ENCODE peak calls at places on chromosomes 6 and 20, in six cellular contexts. Q is CD4-positive, alpha-beta T cell; W is Calu3; J is chondrocyte; G is heart right ventricle; F is cardiac muscle cell. Y is an unnamed sample.

GRCh38 chr6:26366504-26366903 is 1.5 kb downstream of the BTN3A2 start:
- DNase-seq in G (no peak), W (no peak), J (no peak), F (no peak), Q (no peak), Y (no peak)

GRCh38 chr20:62238569-62239277 is 402 bp downstream of the OSBPL2 start:
- DNase-seq in W (peak; percentile 64), G (no peak), F (peak; percentile 27), Q (no peak), J (no peak), Y (no peak)

GRCh38 chr6:169723991-169724553 is at the start of gene PHF10:
- DNase-seq in J (no peak), G (peak; percentile 17), Q (no peak), W (peak; percentile 40), F (peak; percentile 78), Y (no peak)

GRCh38 chr20:36384022-36384619 is 78.0 kb downstream of the DLGAP4 start:
- DNase-seq in J (no peak), G (peak; percentile 8), Q (peak; percentile 4), F (peak; percentile 83), W (peak; percentile 60), Y (no peak)

GRCh38 chr6:147126618-147127022 is 77.6 kb upstream of the STXBP5 start:
- DNase-seq in G (peak; percentile 16), W (no peak), F (peak; percentile 41), J (no peak), Q (no peak), Y (no peak)

GRCh38 chr6:6166064-6166463 is 154.4 kb downstream of the F13A1 start:
- DNase-seq in J (no peak), W (no peak), G (no peak), Q (no peak), F (no peak), Y (no peak)

GRCh38 chr6:118283759-118284158 is 264.3 kb upstream of the PLN start:
- DNase-seq in F (peak; percentile 78), G (peak; percentile 73), Q (peak; percentile 11), W (peak; percentile 59), J (no peak), Y (no peak)

GRCh38 chr6:36642913-36643817 is 35.3 kb upstream of the CDKN1A start:
- DNase-seq in G (peak; percentile 67), J (peak; percentile 90), Q (no peak), W (peak; percentile 37), F (peak; percentile 45), Y (peak; percentile 89)

GRCh38 chr6:14876778-14877613 is 368.9 kb upstream of the JARID2 start:
- DNase-seq in F (no peak), W (peak; percentile 10), J (no peak), Q (no peak), G (peak; percentile 29), Y (no peak)

GRCh38 chr20:63284544-63284949 is 8.4 kb upstream of the COL20A1 start:
- DNase-seq in W (no peak), Q (no peak), G (no peak), F (no peak), J (no peak), Y (no peak)

GRCh38 chr20:2305946-2306345 is 10.1 kb downstream of the TGM3 start:
- DNase-seq in F (no peak), Q (no peak), J (no peak), G (no peak), W (peak; percentile 6), Y (no peak)

GRCh38 chr6:7684076-7684475 is 41.8 kb upstream of the BMP6 start:
- DNase-seq in J (no peak), W (no peak), Q (no peak), G (no peak), F (no peak), Y (no peak)

GRCh38 chr6:43242908-43243648 is at the start of gene TTBK1:
- DNase-seq in F (no peak), Q (no peak), G (no peak), J (no peak), W (no peak), Y (no peak)

GRCh38 chr6:142377112-142377848 is 75.5 kb downstream of the ADGRG6 start:
- DNase-seq in F (peak; percentile 59), Q (no peak), J (no peak), G (no peak), W (peak; percentile 68), Y (no peak)

GRCh38 chr6:106114492-106114891 is 28.4 kb downstream of the PRDM1 start:
- DNase-seq in G (no peak), Q (no peak), J (no peak), W (no peak), F (no peak), Y (no peak)

GRCh38 chr6:112205521-112206458 is 48.6 kb downstream of the LAMA4 start:
- DNase-seq in F (peak; percentile 21), G (no peak), W (peak; percentile 50), J (no peak), Q (no peak), Y (no peak)

GRCh38 chr6:28585335-28585734 is 59.7 kb downstream of the GPX5 start:
- DNase-seq in F (no peak), Q (no peak), W (no peak), J (no peak), G (no peak), Y (no peak)

GRCh38 chr6:81820979-81821378 is 68.5 kb upstream of the TENT5A start:
- DNase-seq in Q (no peak), J (no peak), W (no peak), F (no peak), G (no peak), Y (no peak)

GRCh38 chr6:36685198-36685919 is 6.8 kb downstream of the CDKN1A start:
- DNase-seq in G (no peak), F (no peak), J (no peak), Q (no peak), W (no peak), Y (peak; percentile 22)

GRCh38 chr6:134472661-134473060 is 154.7 kb upstream of the SGK1 start:
- DNase-seq in F (no peak), W (no peak), G (no peak), Q (no peak), J (no peak), Y (no peak)

GRCh38 chr20:6485376-6485775 is 282.1 kb upstream of the BMP2 start:
- DNase-seq in J (no peak), G (no peak), Q (no peak), W (no peak), F (no peak), Y (no peak)

GRCh38 chr20:15582146-15582776 is 991.0 kb downstream of the KIF16B start:
- DNase-seq in F (no peak), Q (no peak), W (no peak), J (no peak), G (no peak), Y (no peak)

GRCh38 chr20:45782890-45783289 is 8.8 kb downstream of the WFDC3 start:
- DNase-seq in W (peak; percentile 38), Q (no peak), J (no peak), G (no peak), F (no peak), Y (no peak)

GRCh38 chr6:7050911-7051779 is 56.6 kb upstream of the RREB1 start:
- DNase-seq in W (peak; percentile 63), Q (peak; percentile 12), G (peak; percentile 38), J (no peak), F (peak; percentile 52), Y (peak; percentile 28)

GRCh38 chr20:46013826-46014516 is 5.3 kb downstream of the MMP9 start:
- DNase-seq in J (no peak), Q (peak; percentile 50), W (peak; percentile 87), F (peak; percentile 69), G (no peak), Y (no peak)

GRCh38 chr6:131027326-131027725 is 35.7 kb downstream of the EPB41L2 start:
- DNase-seq in W (no peak), F (no peak), J (no peak), G (no peak), Q (no peak), Y (no peak)

GRCh38 chr20:5991623-5992441 is 41.4 kb downstream of the MCM8 start:
- DNase-seq in W (no peak), J (no peak), F (no peak), Q (no peak), G (no peak), Y (no peak)

DNA sequence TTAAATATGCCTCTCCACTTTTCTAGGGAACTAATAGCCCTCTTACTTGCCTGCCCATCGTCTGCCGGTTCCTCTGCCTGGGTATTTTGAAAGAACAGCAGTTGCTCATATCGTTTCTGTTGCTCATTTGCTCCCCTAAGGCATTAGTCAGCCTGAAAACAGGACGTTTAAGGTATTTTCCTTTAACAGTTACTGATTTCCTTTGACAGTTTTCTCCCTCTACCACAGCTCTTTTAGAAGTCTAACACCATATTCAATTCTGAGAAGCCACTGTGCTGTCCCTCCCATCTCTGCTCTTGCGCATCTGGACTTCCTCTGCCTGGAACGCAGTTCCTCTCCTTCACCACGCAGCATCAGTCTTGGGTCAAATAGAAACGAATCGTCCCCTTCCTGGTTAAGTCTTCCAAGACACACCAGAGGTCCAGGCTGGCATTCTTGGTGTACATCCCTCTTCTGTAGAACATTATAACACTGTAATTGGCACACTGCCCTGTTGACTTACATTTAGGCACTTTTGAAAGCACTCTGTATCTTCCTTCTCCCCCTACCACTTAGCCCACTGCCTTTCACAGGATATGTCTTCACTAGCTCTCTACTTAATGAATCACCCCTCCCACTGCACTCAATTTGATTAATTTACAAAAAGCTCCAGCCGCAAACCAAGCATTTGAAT is 141.0 kb upstream of the CARMIL1 start:
- DNase-seq in Q (peak; percentile 33), W (peak; percentile 72), F (no peak), J (no peak), G (peak; percentile 76), Y (peak; percentile 27)
- TF ChIP-seq CTCF in Q (no peak), W (no peak), F (peak; percentile 41), J (peak; percentile 53), G (peak; percentile 40), Y (no peak)

GRCh38 chr6:61886608-61887259 is 399.3 kb downstream of the KHDRBS2 start:
- DNase-seq in G (no peak), Q (no peak), W (no peak), F (peak; percentile 22), J (no peak), Y (no peak)
- TF ChIP-seq CTCF in G (no peak), Q (no peak), W (no peak), F (no peak), J (peak; percentile 68), Y (no peak)

GRCh38 chr20:7926323-7926722 is 13.9 kb downstream of the HAO1 start:
- DNase-seq in W (no peak), F (no peak), J (no peak), G (no peak), Q (no peak), Y (no peak)

GRCh38 chr20:7930386-7930785 is 9.9 kb downstream of the HAO1 start:
- DNase-seq in G (no peak), F (no peak), J (no peak), W (no peak), Q (no peak), Y (no peak)

GRCh38 chr20:7924692-7925091 is 15.6 kb downstream of the HAO1 start:
- DNase-seq in J (no peak), G (peak; percentile 13), W (no peak), F (no peak), Q (no peak), Y (no peak)

DNA sequence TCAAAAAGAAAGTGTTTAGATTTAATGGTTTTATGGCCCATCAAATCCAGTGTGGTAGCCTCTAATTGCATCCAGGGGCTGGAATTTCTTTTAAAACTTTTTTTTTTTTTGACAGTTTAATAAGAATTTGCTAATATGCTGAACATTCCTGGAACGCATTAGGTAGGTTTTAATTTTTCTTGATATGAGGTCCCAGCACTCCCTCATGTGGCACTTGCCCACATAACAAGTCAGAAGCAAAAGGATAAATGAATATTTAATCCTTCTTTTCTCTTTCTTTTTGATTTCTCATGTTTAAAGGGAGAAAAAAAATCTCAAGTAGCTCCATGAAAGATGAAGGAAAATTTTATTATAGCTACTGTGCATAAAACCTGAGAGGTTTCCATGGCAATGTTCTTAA is 13.5 kb downstream of the HAO1 start:
- DNase-seq in W (peak; percentile 12), J (no peak), F (peak; percentile 5), G (no peak), Q (no peak), Y (no peak)
- TF ChIP-seq CTCF in W (no peak), J (peak; percentile 82), F (peak; percentile 69), G (peak; percentile 69), Q (no peak), Y (no peak)

GRCh38 chr6:159169193-159169555 is at the start of gene FNDC1:
- DNase-seq in Q (no peak), G (no peak), W (peak; percentile 76), J (no peak), F (peak; percentile 78), Y (peak; percentile 34)
- TF ChIP-seq CTCF in Q (no peak), G (no peak), W (no peak), J (peak; percentile 11), F (no peak), Y (no peak)